ENCODE peak calls at places on chromosomes 7 and 10, in four cellular contexts. Q is psoas muscle, L is nephron progenitor cell, E is right lobe of liver. Z is an unnamed sample.

GRCh38 chr10:130353928-130354327 is 217.7 kb downstream of the GLRX3 start:
- DNase-seq in Q (no peak), L (no peak), E (peak; percentile 6), Z (no peak)

GRCh38 chr7:115851291-115851690 is 179.3 kb downstream of the TFEC start:
- DNase-seq in Q (no peak), L (no peak), E (no peak), Z (no peak)

GRCh38 chr7:76222333-76222732 is 20.6 kb downstream of the SRRM3 start:
- DNase-seq in Q (no peak), L (no peak), E (no peak), Z (no peak)

GRCh38 chr7:112131016-112131415 is 75.2 kb downstream of the DOCK4 start:
- DNase-seq in Q (no peak), L (no peak), E (no peak), Z (no peak)

GRCh38 chr7:32670105-32670504 is 174.8 kb downstream of the AVL9 start:
- DNase-seq in Q (no peak), L (no peak), E (no peak), Z (no peak)

GRCh38 chr7:47482013-47482761 is 99.7 kb downstream of the TNS3 start:
- DNase-seq in Q (no peak), L (no peak), E (no peak), Z (no peak)

GRCh38 chr10:932589-932988 is 1.1 kb upstream of the LARP4B start:
- DNase-seq in Q (peak; percentile 65), L (no peak), E (peak; percentile 48), Z (no peak)

GRCh38 chr10:44801383-44802327 is 109.5 kb upstream of the TMEM72 start:
- DNase-seq in Q (peak; percentile 82), L (no peak), E (peak; percentile 96), Z (no peak)

GRCh38 chr10:20870839-20871238 is 26.3 kb downstream of the NEBL start:
- DNase-seq in Q (no peak), L (no peak), E (no peak), Z (no peak)

GRCh38 chr7:142391191-142391992 is 133.5 kb upstream of the PRSS58 start:
- DNase-seq in Q (peak; percentile 61), L (peak; percentile 70), E (no peak), Z (no peak)

GRCh38 chr10:72567421-72567820 is 58.5 kb downstream of the MICU1 start:
- DNase-seq in Q (peak; percentile 64), L (no peak), E (no peak), Z (no peak)

GRCh38 chr10:86290933-86291615 is 75.5 kb downstream of the GRID1 start:
- DNase-seq in Q (no peak), L (no peak), E (peak; percentile 30), Z (no peak)

GRCh38 chr10:77036993-77037734 is 600.4 kb downstream of the KCNMA1 start:
- DNase-seq in Q (no peak), L (peak; percentile 19), E (peak; percentile 57), Z (peak; percentile 31)

GRCh38 chr10:64484931-64485330 is 963.7 kb downstream of the REEP3 start:
- DNase-seq in Q (no peak), L (no peak), E (no peak), Z (no peak)

GRCh38 chr10:124648738-124649137 is 95.4 kb downstream of the FAM53B start:
- DNase-seq in Q (peak; percentile 92), L (no peak), E (peak; percentile 81), Z (no peak)

GRCh38 chr10:59885430-59886134 is 20.8 kb downstream of the CCDC6 start:
- DNase-seq in Q (no peak), L (no peak), E (no peak), Z (no peak)

GRCh38 chr7:151632750-151633515 is 113.2 kb upstream of the RHEB start:
- DNase-seq in Q (peak; percentile 72), L (peak; percentile 28), E (peak; percentile 69), Z (peak; percentile 5)

GRCh38 chr7:84187087-84187805 is 7.3 kb downstream of the SEMA3A start:
- DNase-seq in Q (no peak), L (no peak), E (no peak), Z (no peak)

GRCh38 chr7:17769918-17770317 is 170.4 kb downstream of the SNX13 start:
- DNase-seq in Q (peak; percentile 52), L (peak; percentile 62), E (peak; percentile 64), Z (peak; percentile 59)

GRCh38 chr7:151031011-151031410 is 2.8 kb downstream of the ABCB8 start:
- DNase-seq in Q (no peak), L (no peak), E (no peak), Z (no peak)

GRCh38 chr7:5270788-5271187 is 12.0 kb upstream of the SLC29A4 start:
- DNase-seq in Q (no peak), L (no peak), E (no peak), Z (no peak)

GRCh38 chr7:99254390-99254789 is 18.2 kb upstream of the MYH16 start:
- DNase-seq in Q (no peak), L (no peak), E (no peak), Z (no peak)

GRCh38 chr10:79346388-79347225 is 662 bp upstream of the PPIF start:
- DNase-seq in Q (no peak), L (no peak), E (peak; percentile 48), Z (no peak)

GRCh38 chr7:84904561-84904960 is 282.3 kb downstream of the SEMA3D start:
- DNase-seq in Q (no peak), L (no peak), E (no peak), Z (no peak)

GRCh38 chr7:94382155-94382554 is 12.5 kb upstream of the COL1A2 start:
- DNase-seq in Q (no peak), L (no peak), E (no peak), Z (no peak)

GRCh38 chr7:105493928-105494325 is 28.1 kb downstream of the PUS7 start:
- DNase-seq in Q (no peak), L (no peak), E (no peak), Z (no peak)

GRCh38 chr7:105487559-105488218 is 34.4 kb downstream of the PUS7 start:
- DNase-seq in Q (no peak), L (no peak), E (no peak), Z (no peak)

GRCh38 chr7:105493196-105493927 is 28.7 kb downstream of the PUS7 start:
- DNase-seq in Q (no peak), L (no peak), E (no peak), Z (no peak)

GRCh38 chr7:105489409-105489808 is 32.7 kb downstream of the PUS7 start:
- DNase-seq in Q (no peak), L (no peak), E (no peak), Z (no peak)

DNA sequence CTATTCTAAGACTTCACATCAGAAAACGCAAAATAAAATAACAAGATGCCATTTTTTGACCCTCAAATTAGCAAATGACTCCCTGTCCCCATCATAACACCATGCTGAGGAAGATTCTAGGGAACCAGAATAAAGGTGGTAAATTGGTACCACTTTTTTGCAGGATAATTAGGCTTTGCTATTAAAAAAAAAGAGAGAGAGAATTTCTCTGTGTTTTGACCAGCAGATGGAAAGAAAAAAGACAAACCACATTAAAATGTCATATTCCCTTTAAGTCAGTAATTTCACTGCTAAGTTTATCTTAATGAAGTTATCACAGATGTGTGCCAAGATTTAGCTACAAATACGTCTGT is 33.9 kb downstream of the PUS7 start:
- DNase-seq in Q (no peak), L (no peak), E (no peak), Z (no peak)
- TF ChIP-seq CTCF in Q (no peak), L (no peak), E (no peak), Z (no peak)

GRCh38 chr10:99859585-99859984 is 77.1 kb downstream of the ABCC2 start:
- DNase-seq in Q (no peak), L (no peak), E (no peak), Z (no peak)
- TF ChIP-seq CTCF in Q (no peak), L (peak; percentile 28), E (no peak), Z (peak; percentile 44)

GRCh38 chr10:100769481-100769880 is 24.1 kb downstream of the PAX2 start:
- DNase-seq in Q (no peak), L (no peak), E (no peak), Z (no peak)

GRCh38 chr10:100763043-100763747 is 17.8 kb downstream of the PAX2 start:
- DNase-seq in Q (no peak), L (no peak), E (no peak), Z (no peak)

GRCh38 chr10:100767428-100767779 is 22.0 kb downstream of the PAX2 start:
- DNase-seq in Q (no peak), L (no peak), E (no peak), Z (no peak)

GRCh38 chr10:100761191-100761590 is 15.8 kb downstream of the PAX2 start:
- DNase-seq in Q (no peak), L (no peak), E (no peak), Z (no peak)

DNA sequence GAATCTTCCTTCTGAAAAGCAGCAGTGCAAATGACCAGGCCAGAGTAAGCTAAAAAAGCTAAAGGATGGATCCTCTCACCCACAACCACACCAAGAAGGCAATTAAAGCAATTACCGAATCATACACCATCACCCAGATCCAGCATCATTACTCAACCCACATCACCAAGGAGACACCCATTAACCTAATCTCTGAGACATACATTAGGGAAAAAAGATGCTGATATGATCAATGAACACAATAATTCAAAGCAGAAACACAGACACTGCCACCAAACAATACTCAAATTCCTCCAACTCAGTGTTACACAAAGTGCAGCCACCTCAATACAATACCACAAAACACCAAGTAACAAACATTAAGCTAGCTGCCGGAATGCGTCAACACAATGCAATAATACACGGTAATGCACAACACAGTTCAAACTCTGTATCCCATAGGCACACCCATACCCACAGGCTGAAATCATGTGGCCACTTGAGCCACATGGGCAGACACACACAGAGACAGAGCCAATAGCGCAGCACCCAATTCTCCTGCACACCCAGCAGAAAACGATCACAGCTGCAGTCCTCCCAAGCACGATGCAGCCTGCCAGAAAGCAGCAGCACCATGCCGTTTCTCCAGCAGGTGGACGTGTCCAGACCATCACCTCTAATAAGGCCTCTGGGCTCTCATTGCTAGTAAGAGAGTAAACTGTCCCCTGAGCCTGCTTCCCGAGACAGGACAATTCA is 21.5 kb downstream of the PAX2 start:
- DNase-seq in Q (no peak), L (no peak), E (no peak), Z (no peak)
- TF ChIP-seq CTCF in Q (no peak), L (no peak), E (no peak), Z (peak; percentile 30)

DNA sequence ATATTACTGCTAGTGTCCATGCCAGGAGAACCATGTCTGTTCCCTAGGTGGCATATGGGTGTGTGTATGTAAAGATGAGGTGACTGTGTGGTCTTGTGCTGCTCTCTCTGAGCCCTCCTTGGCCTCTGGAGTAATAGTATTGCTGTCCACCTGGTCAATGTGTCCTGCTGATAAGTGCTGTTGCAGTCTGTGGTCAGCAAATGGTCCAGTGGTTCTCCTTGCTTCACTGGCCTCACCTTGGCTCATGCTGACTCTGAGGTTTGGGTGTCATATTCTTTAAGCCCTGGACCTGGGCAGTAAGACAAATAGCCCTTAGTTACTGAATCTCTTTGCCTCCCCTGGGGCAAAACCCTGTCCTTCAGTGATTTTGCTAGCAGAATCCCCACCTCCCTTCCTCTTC is 56.8 kb downstream of the TPST1 start:
- DNase-seq in Q (no peak), L (no peak), E (no peak), Z (no peak)
- TF ChIP-seq CTCF in Q (no peak), L (no peak), E (no peak), Z (no peak)

Z was measured in neural crest cell.